ENCODE peak calls at places on chromosome 5, in seven cellular contexts. One of them, this sample, is unnamed.

GRCh38 chr5:53603009-53603687 is 42.7 kb downstream of the NDUFS4 start:
- DNase-seq in AG20443: peak; percentile 17
- DNase-seq in T-helper 2 cell: no peak
- DNase-seq in colonic mucosa: no peak
- DNase-seq in neural progenitor cell: no peak
- DNase-seq in EH: no peak
- DNase-seq in germinal center: no peak
- DNase-seq in this sample: no peak

GRCh38 chr5:138664276-138664943 is 88.8 kb upstream of the CTNNA1 start:
- DNase-seq in AG20443: peak; percentile 73
- DNase-seq in T-helper 2 cell: no peak
- DNase-seq in colonic mucosa: no peak
- DNase-seq in neural progenitor cell: no peak
- DNase-seq in EH: peak; percentile 46
- DNase-seq in germinal center: no peak
- DNase-seq in this sample: no peak

GRCh38 chr5:80275347-80275746 is 19.5 kb upstream of the SERINC5 start:
- DNase-seq in AG20443: peak; percentile 19
- DNase-seq in T-helper 2 cell: no peak
- DNase-seq in colonic mucosa: no peak
- DNase-seq in neural progenitor cell: peak; percentile 57
- DNase-seq in EH: peak; percentile 47
- DNase-seq in germinal center: no peak
- DNase-seq in this sample: no peak

GRCh38 chr5:56450766-56451165 is 217.6 kb upstream of the ANKRD55 start:
- DNase-seq in AG20443: no peak
- DNase-seq in T-helper 2 cell: no peak
- DNase-seq in colonic mucosa: no peak
- DNase-seq in neural progenitor cell: no peak
- DNase-seq in EH: no peak
- DNase-seq in germinal center: no peak
- DNase-seq in this sample: no peak

GRCh38 chr5:177311723-177312648 is at the start of gene MXD3:
- DNase-seq in AG20443: peak; percentile 98
- DNase-seq in T-helper 2 cell: peak; percentile 95
- DNase-seq in colonic mucosa: peak; percentile 97
- DNase-seq in neural progenitor cell: peak; percentile 100
- DNase-seq in EH: peak; percentile 96
- DNase-seq in germinal center: peak; percentile 96
- DNase-seq in this sample: peak; percentile 98

GRCh38 chr5:31854181-31854624 is 215.3 kb downstream of the PDZD2 start:
- DNase-seq in AG20443: peak; percentile 21
- DNase-seq in T-helper 2 cell: no peak
- DNase-seq in colonic mucosa: no peak
- DNase-seq in neural progenitor cell: peak; percentile 49
- DNase-seq in EH: peak; percentile 27
- DNase-seq in germinal center: peak; percentile 6
- DNase-seq in this sample: no peak

GRCh38 chr5:132854301-132854700 is 12.0 kb downstream of the GDF9 start:
- DNase-seq in AG20443: no peak
- DNase-seq in T-helper 2 cell: no peak
- DNase-seq in colonic mucosa: no peak
- DNase-seq in neural progenitor cell: no peak
- DNase-seq in EH: peak; percentile 44
- DNase-seq in germinal center: no peak
- DNase-seq in this sample: no peak

GRCh38 chr5:36373527-36374086 is 71.9 kb upstream of the RANBP3L start:
- DNase-seq in AG20443: peak; percentile 56
- DNase-seq in T-helper 2 cell: no peak
- DNase-seq in colonic mucosa: peak; percentile 34
- DNase-seq in neural progenitor cell: no peak
- DNase-seq in EH: peak; percentile 79
- DNase-seq in germinal center: no peak
- DNase-seq in this sample: peak; percentile 37

GRCh38 chr5:180455872-180456271 is 38.3 kb upstream of the CNOT6 start:
- DNase-seq in AG20443: no peak
- DNase-seq in T-helper 2 cell: no peak
- DNase-seq in colonic mucosa: no peak
- DNase-seq in neural progenitor cell: no peak
- DNase-seq in EH: no peak
- DNase-seq in germinal center: no peak
- DNase-seq in this sample: no peak

GRCh38 chr5:176517053-176517661 is 20.0 kb downstream of the RNF44 start:
- DNase-seq in AG20443: no peak
- DNase-seq in T-helper 2 cell: no peak
- DNase-seq in colonic mucosa: no peak
- DNase-seq in neural progenitor cell: no peak
- DNase-seq in EH: no peak
- DNase-seq in germinal center: no peak
- DNase-seq in this sample: no peak

GRCh38 chr5:1508679-1509290 is 15.0 kb downstream of the LPCAT1 start:
- DNase-seq in AG20443: no peak
- DNase-seq in T-helper 2 cell: no peak
- DNase-seq in colonic mucosa: no peak
- DNase-seq in neural progenitor cell: no peak
- DNase-seq in EH: no peak
- DNase-seq in germinal center: no peak
- DNase-seq in this sample: no peak

GRCh38 chr5:105828855-105829254 is 1841.9 kb downstream of the EFNA5 start:
- DNase-seq in AG20443: no peak
- DNase-seq in T-helper 2 cell: no peak
- DNase-seq in colonic mucosa: no peak
- DNase-seq in neural progenitor cell: no peak
- DNase-seq in EH: no peak
- DNase-seq in germinal center: no peak
- DNase-seq in this sample: no peak

GRCh38 chr5:168261212-168261575 is 30.3 kb upstream of the WWC1 start:
- DNase-seq in AG20443: no peak
- DNase-seq in T-helper 2 cell: no peak
- DNase-seq in colonic mucosa: no peak
- DNase-seq in neural progenitor cell: no peak
- DNase-seq in EH: no peak
- DNase-seq in germinal center: no peak
- DNase-seq in this sample: no peak

GRCh38 chr5:378976-379742 is 57.6 kb downstream of the AHRR start:
- DNase-seq in AG20443: no peak
- DNase-seq in T-helper 2 cell: no peak
- DNase-seq in colonic mucosa: peak; percentile 5
- DNase-seq in neural progenitor cell: no peak
- DNase-seq in EH: peak; percentile 63
- DNase-seq in germinal center: no peak
- DNase-seq in this sample: no peak

GRCh38 chr5:136404616-136405015 is 39.3 kb upstream of the TRPC7 start:
- DNase-seq in AG20443: no peak
- DNase-seq in T-helper 2 cell: no peak
- DNase-seq in colonic mucosa: no peak
- DNase-seq in neural progenitor cell: no peak
- DNase-seq in EH: no peak
- DNase-seq in germinal center: no peak
- DNase-seq in this sample: no peak

GRCh38 chr5:93150311-93151012 is 430.6 kb downstream of the NR2F1-AS1 start:
- DNase-seq in AG20443: no peak
- DNase-seq in T-helper 2 cell: no peak
- DNase-seq in colonic mucosa: no peak
- DNase-seq in neural progenitor cell: no peak
- DNase-seq in EH: peak; percentile 62
- DNase-seq in germinal center: no peak
- DNase-seq in this sample: no peak

GRCh38 chr5:15717002-15717401 is 217.0 kb downstream of the FBXL7 start:
- DNase-seq in AG20443: no peak
- DNase-seq in T-helper 2 cell: no peak
- DNase-seq in colonic mucosa: no peak
- DNase-seq in neural progenitor cell: no peak
- DNase-seq in EH: no peak
- DNase-seq in germinal center: no peak
- DNase-seq in this sample: no peak